ENCODE peak calls at places on chromosomes 4 and X, in ten cellular contexts. I, Y, T, G, Z, Q, V, O, N and R are unnamed samples.

GRCh38 chr4:101418055-101418454 is 70.7 kb upstream of the PPP3CA start:
- DNase-seq in Y (peak), Z (peak), G (no peak), O (no peak), Q (peak), I (peak), N (no peak), T (no peak), V (no peak), R (no peak)

GRCh38 chr4:153488006-153488718 is 22.0 kb downstream of the TMEM131L start:
- DNase-seq in I (peak), V (no peak), Q (peak), Y (peak), T (peak), N (peak), G (no peak), O (no peak), Z (peak), R (no peak)

GRCh38 chr4:10051536-10052135 is 30.3 kb upstream of the SLC2A9 start:
- DNase-seq in Z (no peak), Y (no peak), T (no peak), I (no peak), Q (no peak), N (no peak), V (no peak), G (peak), O (no peak), R (no peak)

GRCh38 chr4:164874791-164875190 is 2.2 kb upstream of the APELA start:
- DNase-seq in Q (no peak), G (peak), N (no peak), O (no peak), T (no peak), Y (no peak), V (no peak), Z (no peak), I (no peak), R (no peak)

GRCh38 chr4:129218355-129218754 is 122.4 kb downstream of the C4orf33 start:
- DNase-seq in Q (peak), T (no peak), Y (no peak), V (peak), G (no peak), N (peak), O (peak), I (no peak), Z (no peak), R (peak)

GRCh38 chr4:39657465-39657864 is 18.8 kb upstream of the SMIM14 start:
- DNase-seq in Q (no peak), G (no peak), I (no peak), N (no peak), V (no peak), Y (no peak), O (no peak), Z (no peak), T (no peak), R (no peak)

GRCh38 chr4:46270986-46271596 is 118.8 kb downstream of the GABRA2 start:
- DNase-seq in V (peak), Y (no peak), Q (peak), Z (no peak), G (no peak), I (no peak), N (peak), O (no peak), T (no peak), R (peak)

GRCh38 chrX:40864972-40865371 is 129.6 kb upstream of the MED14 start:
- DNase-seq in N (no peak), I (no peak), Z (no peak), O (no peak), Q (peak), V (peak), G (no peak), T (no peak), Y (no peak), R (no peak)

GRCh38 chrX:150983526-150984163 is 510 bp downstream of the HMGB3 start:
- DNase-seq in Q (no peak), T (no peak), O (no peak), G (no peak), I (no peak), Y (peak), N (no peak), Z (no peak), V (peak), R (peak)

GRCh38 chrX:13087322-13088154 is 43.1 kb upstream of the FAM9C start:
- DNase-seq in Z (no peak), Y (no peak), Q (peak), N (peak), I (peak), T (no peak), G (no peak), O (no peak), V (no peak), R (no peak)

GRCh38 chr4:140291259-140291658 is 82.2 kb upstream of the SCOC start:
- DNase-seq in V (peak), O (no peak), Q (no peak), I (no peak), G (no peak), Z (no peak), T (no peak), Y (no peak), N (no peak), R (no peak)

GRCh38 chr4:26248647-26249046 is 72.2 kb upstream of the RBPJ start:
- DNase-seq in Q (peak), O (no peak), T (no peak), N (no peak), Z (no peak), V (no peak), G (no peak), Y (no peak), I (no peak), R (peak)

GRCh38 chrX:40418413-40419195 is 162.2 kb upstream of the ATP6AP2 start:
- DNase-seq in I (no peak), V (no peak), G (peak), Y (no peak), N (peak), T (no peak), Z (no peak), O (no peak), Q (peak), R (no peak)

GRCh38 chrX:14095702-14096101 is 66.0 kb upstream of the GEMIN8 start:
- DNase-seq in T (no peak), O (no peak), N (no peak), V (peak), Q (peak), I (peak), Z (peak), G (peak), Y (peak), R (no peak)

GRCh38 chr4:92236907-92237306 is 66.9 kb upstream of the GRID2 start:
- DNase-seq in Y (no peak), Q (peak), N (no peak), G (no peak), O (no peak), T (no peak), V (peak), Z (no peak), I (no peak), R (no peak)

GRCh38 chr4:98406819-98407218 is 145.6 kb downstream of the RAP1GDS1 start:
- DNase-seq in T (no peak), V (no peak), Q (no peak), Z (no peak), G (no peak), Y (no peak), N (no peak), O (no peak), I (no peak), R (no peak)

GRCh38 chrX:73840120-73840924 is 277.3 kb downstream of the CHIC1 start:
- DNase-seq in G (no peak), O (no peak), I (no peak), T (no peak), Y (no peak), V (no peak), Z (no peak), N (no peak), Q (no peak), R (no peak)

GRCh38 chr4:8832130-8832930 is 39.3 kb downstream of the HMX1 start:
- DNase-seq in Q (no peak), O (no peak), T (no peak), I (no peak), V (peak), Y (no peak), Z (no peak), G (no peak), N (no peak), R (no peak)

GRCh38 chr4:38223801-38224236 is 263.6 kb downstream of the PTTG2 start:
- DNase-seq in N (no peak), V (no peak), O (no peak), Q (no peak), T (no peak), Z (no peak), Y (no peak), G (no peak), I (no peak), R (no peak)

GRCh38 chr4:1772869-1773538 is 20.1 kb upstream of the FGFR3 start:
- DNase-seq in O (no peak), N (no peak), G (no peak), Z (no peak), T (no peak), I (no peak), Q (no peak), V (no peak), Y (no peak), R (no peak)

GRCh38 chr4:3257125-3257690 is 8.2 kb downstream of the MSANTD1 start:
- DNase-seq in I (peak), V (no peak), Z (no peak), Y (no peak), G (no peak), T (no peak), O (peak), N (no peak), Q (no peak), R (peak)

GRCh38 chr4:114015444-114015899 is 36.0 kb upstream of the ARSJ start:
- DNase-seq in G (no peak), V (peak), T (no peak), Z (no peak), N (peak), I (no peak), Q (peak), O (peak), Y (no peak), R (no peak)

GRCh38 chrX:44580466-44580865 is 37.8 kb upstream of the FUNDC1 start:
- DNase-seq in V (peak), Z (no peak), G (no peak), O (no peak), T (no peak), Y (no peak), Q (peak), I (no peak), N (peak), R (no peak)

GRCh38 chr4:14831447-14831846 is 170.8 kb upstream of the CPEB2 start:
- DNase-seq in Q (no peak), Z (no peak), O (no peak), I (no peak), G (no peak), N (no peak), T (no peak), Y (no peak), V (no peak), R (no peak)

GRCh38 chrX:49273181-49273727 is 3.7 kb downstream of the PPP1R3F start:
- DNase-seq in O (no peak), N (no peak), V (no peak), G (no peak), I (peak), T (no peak), Z (no peak), Q (no peak), Y (peak), R (no peak)

GRCh38 chrX:46366597-46367207 is 178.5 kb downstream of the ZNF674 start:
- DNase-seq in V (no peak), Y (no peak), Q (no peak), I (no peak), T (no peak), O (no peak), G (no peak), Z (no peak), N (no peak), R (no peak)

GRCh38 chr4:148015058-148015457 is 283.2 kb downstream of the ARHGAP10 start:
- DNase-seq in Q (peak), Y (no peak), I (no peak), O (no peak), Z (no peak), V (no peak), T (no peak), G (no peak), N (no peak), R (no peak)

GRCh38 chrX:46929439-46930018 is 17.3 kb downstream of the JADE3 start:
- DNase-seq in T (no peak), I (no peak), O (no peak), G (no peak), Y (no peak), V (peak), Q (peak), Z (no peak), N (no peak), R (no peak)

GRCh38 chr4:81507530-81507929 is 35.8 kb upstream of the RASGEF1B start:
- DNase-seq in I (no peak), Q (no peak), Y (no peak), V (no peak), N (no peak), O (no peak), G (no peak), Z (no peak), T (no peak), R (no peak)

GRCh38 chr4:109879081-109879480 is 31.2 kb downstream of the LRIT3 start:
- DNase-seq in N (no peak), G (no peak), Y (no peak), I (no peak), Z (no peak), T (no peak), Q (no peak), O (no peak), V (no peak), R (no peak)

GRCh38 chr4:10629394-10629793 is 55.2 kb downstream of the CLNK start:
- DNase-seq in I (no peak), Z (no peak), V (no peak), T (no peak), G (no peak), N (no peak), Q (no peak), O (no peak), Y (no peak), R (no peak)

GRCh38 chrX:13778916-13779315 is 38.0 kb downstream of the GPM6B start:
- DNase-seq in V (peak), O (no peak), N (no peak), Q (peak), G (peak), Y (no peak), Z (no peak), T (no peak), I (no peak), R (peak)